ENCODE peak calls at places on chromosomes 6 and 20, in ten cellular contexts. One of them, this sample, is unnamed.

GRCh38 chr6:141203902-141204575 is 928.7 kb upstream of the GJE1 start:
- DNase-seq in stimulated activated naive CD8-positive, alpha-beta T cell treated with anti-CD3 and anti-CD28 coated beads, Interleukin-15, amount 100 ng/mL, for 72 hours: no peak
- DNase-seq in KG1: no peak
- DNase-seq in epithelial cell of esophagus: peak
- DNase-seq in endodermal cell: no peak
- DNase-seq in neural progenitor cell: no peak
- DNase-seq in pancreas: no peak
- DNase-seq in nephron progenitor cell: no peak
- DNase-seq in stimulated activated CD4-positive, alpha-beta T cell treated with anti-CD3 and anti-CD28 coated beads, Interleukin-15, amount 100 ng/mL, for 1 hour: no peak
- DNase-seq in HFFc6: peak
- DNase-seq in this sample: no peak

GRCh38 chr6:124961784-124962611 is at the start of gene RNF217:
- DNase-seq in KG1: peak
- DNase-seq in HFFc6: peak
- DNase-seq in stimulated activated naive CD8-positive, alpha-beta T cell treated with anti-CD3 and anti-CD28 coated beads, Interleukin-15, amount 100 ng/mL, for 72 hours: peak
- DNase-seq in pancreas: peak
- DNase-seq in stimulated activated CD4-positive, alpha-beta T cell treated with anti-CD3 and anti-CD28 coated beads, Interleukin-15, amount 100 ng/mL, for 1 hour: no peak
- DNase-seq in neural progenitor cell: peak
- DNase-seq in nephron progenitor cell: peak
- DNase-seq in endodermal cell: peak
- DNase-seq in epithelial cell of esophagus: peak
- DNase-seq in this sample: no peak

GRCh38 chr6:96156425-96156824 is 140.7 kb downstream of the FUT9 start:
- DNase-seq in endodermal cell: no peak
- DNase-seq in nephron progenitor cell: no peak
- DNase-seq in pancreas: no peak
- DNase-seq in HFFc6: no peak
- DNase-seq in KG1: no peak
- DNase-seq in stimulated activated CD4-positive, alpha-beta T cell treated with anti-CD3 and anti-CD28 coated beads, Interleukin-15, amount 100 ng/mL, for 1 hour: no peak
- DNase-seq in stimulated activated naive CD8-positive, alpha-beta T cell treated with anti-CD3 and anti-CD28 coated beads, Interleukin-15, amount 100 ng/mL, for 72 hours: no peak
- DNase-seq in neural progenitor cell: no peak
- DNase-seq in epithelial cell of esophagus: no peak
- DNase-seq in this sample: no peak

GRCh38 chr6:132401120-132401940 is at the start of gene MOXD1:
- DNase-seq in stimulated activated naive CD8-positive, alpha-beta T cell treated with anti-CD3 and anti-CD28 coated beads, Interleukin-15, amount 100 ng/mL, for 72 hours: peak
- DNase-seq in stimulated activated CD4-positive, alpha-beta T cell treated with anti-CD3 and anti-CD28 coated beads, Interleukin-15, amount 100 ng/mL, for 1 hour: no peak
- DNase-seq in pancreas: peak
- DNase-seq in neural progenitor cell: peak
- DNase-seq in HFFc6: peak
- DNase-seq in epithelial cell of esophagus: peak
- DNase-seq in nephron progenitor cell: peak
- DNase-seq in KG1: no peak
- DNase-seq in endodermal cell: peak
- DNase-seq in this sample: no peak

GRCh38 chr20:796916-797315 is 28.6 kb upstream of the SLC52A3 start:
- DNase-seq in stimulated activated CD4-positive, alpha-beta T cell treated with anti-CD3 and anti-CD28 coated beads, Interleukin-15, amount 100 ng/mL, for 1 hour: no peak
- DNase-seq in HFFc6: no peak
- DNase-seq in endodermal cell: no peak
- DNase-seq in epithelial cell of esophagus: no peak
- DNase-seq in nephron progenitor cell: no peak
- DNase-seq in stimulated activated naive CD8-positive, alpha-beta T cell treated with anti-CD3 and anti-CD28 coated beads, Interleukin-15, amount 100 ng/mL, for 72 hours: no peak
- DNase-seq in neural progenitor cell: no peak
- DNase-seq in KG1: no peak
- DNase-seq in pancreas: no peak
- DNase-seq in this sample: no peak

GRCh38 chr6:37783831-37784584 is 35.5 kb upstream of the ZFAND3 start:
- DNase-seq in stimulated activated CD4-positive, alpha-beta T cell treated with anti-CD3 and anti-CD28 coated beads, Interleukin-15, amount 100 ng/mL, for 1 hour: no peak
- DNase-seq in neural progenitor cell: peak
- DNase-seq in pancreas: no peak
- DNase-seq in HFFc6: no peak
- DNase-seq in endodermal cell: peak
- DNase-seq in epithelial cell of esophagus: peak
- DNase-seq in KG1: no peak
- DNase-seq in nephron progenitor cell: peak
- DNase-seq in stimulated activated naive CD8-positive, alpha-beta T cell treated with anti-CD3 and anti-CD28 coated beads, Interleukin-15, amount 100 ng/mL, for 72 hours: peak
- DNase-seq in this sample: no peak

GRCh38 chr20:32513031-32513866 is 71.9 kb downstream of the NOL4L start:
- DNase-seq in stimulated activated naive CD8-positive, alpha-beta T cell treated with anti-CD3 and anti-CD28 coated beads, Interleukin-15, amount 100 ng/mL, for 72 hours: no peak
- DNase-seq in nephron progenitor cell: no peak
- DNase-seq in KG1: no peak
- DNase-seq in epithelial cell of esophagus: no peak
- DNase-seq in stimulated activated CD4-positive, alpha-beta T cell treated with anti-CD3 and anti-CD28 coated beads, Interleukin-15, amount 100 ng/mL, for 1 hour: no peak
- DNase-seq in endodermal cell: peak
- DNase-seq in HFFc6: no peak
- DNase-seq in pancreas: no peak
- DNase-seq in neural progenitor cell: no peak
- DNase-seq in this sample: peak

GRCh38 chr6:46549155-46549554 is 57.9 kb upstream of the RCAN2 start:
- DNase-seq in pancreas: no peak
- DNase-seq in stimulated activated CD4-positive, alpha-beta T cell treated with anti-CD3 and anti-CD28 coated beads, Interleukin-15, amount 100 ng/mL, for 1 hour: no peak
- DNase-seq in HFFc6: no peak
- DNase-seq in KG1: no peak
- DNase-seq in endodermal cell: no peak
- DNase-seq in nephron progenitor cell: no peak
- DNase-seq in epithelial cell of esophagus: no peak
- DNase-seq in stimulated activated naive CD8-positive, alpha-beta T cell treated with anti-CD3 and anti-CD28 coated beads, Interleukin-15, amount 100 ng/mL, for 72 hours: no peak
- DNase-seq in neural progenitor cell: no peak
- DNase-seq in this sample: no peak

GRCh38 chr6:111703723-111704122 is 98.0 kb upstream of the TRAF3IP2 start:
- DNase-seq in endodermal cell: no peak
- DNase-seq in nephron progenitor cell: no peak
- DNase-seq in neural progenitor cell: no peak
- DNase-seq in pancreas: no peak
- DNase-seq in KG1: no peak
- DNase-seq in stimulated activated CD4-positive, alpha-beta T cell treated with anti-CD3 and anti-CD28 coated beads, Interleukin-15, amount 100 ng/mL, for 1 hour: no peak
- DNase-seq in stimulated activated naive CD8-positive, alpha-beta T cell treated with anti-CD3 and anti-CD28 coated beads, Interleukin-15, amount 100 ng/mL, for 72 hours: no peak
- DNase-seq in epithelial cell of esophagus: no peak
- DNase-seq in HFFc6: no peak
- DNase-seq in this sample: no peak